ENCODE peak calls at places on chromosomes 6 and 20, in ten cellular contexts. F is ascending aorta, L is HCT116, C is keratinocyte, I is lower lobe of right lung, K is cardiac muscle cell, S is hepatocyte, J is small intestine, W is transverse colon, Q is heart right ventricle. Z is an unnamed sample.
A peak's percentile ranks its signal among the peaks of the same experiment; 100 is the strongest.

GRCh38 chr20:32922466-32922865 is 63.7 kb downstream of the EFCAB8 start:
- DNase-seq in F (no peak), L (no peak), C (no peak), I (no peak), K (no peak), S (no peak), J (no peak), W (no peak), Q (no peak), Z (no peak)

GRCh38 chr6:43086022-43086658 is 10.0 kb downstream of the PTK7 start:
- DNase-seq in F (no peak), L (no peak), C (no peak), I (no peak), K (no peak), S (no peak), J (no peak), W (no peak), Q (no peak), Z (peak; percentile 12)

GRCh38 chr6:129114992-129115391 is 232.1 kb downstream of the LAMA2 start:
- DNase-seq in F (no peak), L (no peak), C (no peak), I (no peak), K (no peak), S (no peak), J (no peak), W (no peak), Q (no peak), Z (no peak)

GRCh38 chr6:27889628-27890315 is 22.4 kb downstream of the OR2B2 start:
- DNase-seq in F (no peak), L (peak; percentile 16), C (no peak), I (no peak), K (no peak), S (no peak), J (no peak), W (no peak), Q (no peak), Z (peak; percentile 41)

GRCh38 chr6:89924231-89924630 is 30.0 kb downstream of the GJA10 start:
- DNase-seq in F (no peak), L (no peak), C (no peak), I (no peak), K (no peak), S (no peak), J (no peak), W (no peak), Q (no peak), Z (no peak)

GRCh38 chr20:57398231-57398821 is 7.1 kb downstream of the RBM38 start:
- DNase-seq in F (peak; percentile 79), L (no peak), C (no peak), I (peak; percentile 68), K (no peak), S (no peak), J (peak; percentile 54), W (peak; percentile 88), Q (peak; percentile 66), Z (peak; percentile 50)

GRCh38 chr6:106820412-106820852 is 154.1 kb downstream of the CD24 start:
- DNase-seq in F (no peak), L (no peak), C (no peak), I (no peak), K (no peak), S (no peak), J (no peak), W (no peak), Q (no peak), Z (no peak)

GRCh38 chr20:49405062-49405683 is 77.3 kb downstream of the KCNB1 start:
- DNase-seq in F (no peak), L (no peak), C (no peak), I (no peak), K (no peak), S (no peak), J (no peak), W (no peak), Q (no peak), Z (no peak)

GRCh38 chr6:95690328-95690727 is 113.0 kb downstream of the MANEA start:
- DNase-seq in F (no peak), L (no peak), C (no peak), I (no peak), K (no peak), S (no peak), J (peak; percentile 7), W (no peak), Q (no peak), Z (no peak)

GRCh38 chr6:25083784-25084507 is 148.2 kb upstream of the RIPOR2 start:
- DNase-seq in F (no peak), L (no peak), C (no peak), I (no peak), K (no peak), S (peak; percentile 42), J (peak; percentile 49), W (no peak), Q (no peak), Z (no peak)
- H3K4me3 ChIP-seq in F (no peak overlapping the region), L (no peak overlapping the region), C (no peak overlapping the region), I (no peak overlapping the region), K (no peak overlapping the region), S (no peak overlapping the region), J (no peak overlapping the region), W (no peak overlapping the region), Q (no peak overlapping the region), Z (no peak overlapping the region)

GRCh38 chr20:53298260-53298659 is 295.4 kb downstream of the ZNF217 start:
- DNase-seq in F (no peak), L (no peak), C (no peak), I (no peak), K (no peak), S (no peak), J (no peak), W (no peak), Q (no peak), Z (no peak)

GRCh38 chr20:53303361-53303760 is 290.3 kb downstream of the ZNF217 start:
- DNase-seq in F (no peak), L (no peak), C (no peak), I (no peak), K (no peak), S (no peak), J (no peak), W (no peak), Q (no peak), Z (no peak)

GRCh38 chr20:53298900-53299299 is 294.7 kb downstream of the ZNF217 start:
- DNase-seq in F (no peak), L (no peak), C (no peak), I (no peak), K (no peak), S (no peak), J (no peak), W (no peak), Q (no peak), Z (no peak)

GRCh38 chr20:53304146-53304545 is 289.5 kb downstream of the ZNF217 start:
- DNase-seq in F (no peak), L (no peak), C (no peak), I (no peak), K (no peak), S (no peak), J (no peak), W (no peak), Q (no peak), Z (no peak)

GRCh38 chr20:53302695-53303094 is 290.9 kb downstream of the ZNF217 start:
- DNase-seq in F (no peak), L (no peak), C (no peak), I (no peak), K (no peak), S (no peak), J (no peak), W (no peak), Q (no peak), Z (no peak)
- H3K27me3 ChIP-seq in F (no peaks in the 10 kb centered on the region), L (peaks cover 69% of the 10 kb centered on the region), C (no peaks in the 10 kb centered on the region), I (no peaks in the 10 kb centered on the region), K (no peaks in the 10 kb centered on the region), S (no peaks in the 10 kb centered on the region), J (no peaks in the 10 kb centered on the region), W (no peaks in the 10 kb centered on the region), Q (no peaks in the 10 kb centered on the region), Z (no peaks in the 10 kb centered on the region)

DNA sequence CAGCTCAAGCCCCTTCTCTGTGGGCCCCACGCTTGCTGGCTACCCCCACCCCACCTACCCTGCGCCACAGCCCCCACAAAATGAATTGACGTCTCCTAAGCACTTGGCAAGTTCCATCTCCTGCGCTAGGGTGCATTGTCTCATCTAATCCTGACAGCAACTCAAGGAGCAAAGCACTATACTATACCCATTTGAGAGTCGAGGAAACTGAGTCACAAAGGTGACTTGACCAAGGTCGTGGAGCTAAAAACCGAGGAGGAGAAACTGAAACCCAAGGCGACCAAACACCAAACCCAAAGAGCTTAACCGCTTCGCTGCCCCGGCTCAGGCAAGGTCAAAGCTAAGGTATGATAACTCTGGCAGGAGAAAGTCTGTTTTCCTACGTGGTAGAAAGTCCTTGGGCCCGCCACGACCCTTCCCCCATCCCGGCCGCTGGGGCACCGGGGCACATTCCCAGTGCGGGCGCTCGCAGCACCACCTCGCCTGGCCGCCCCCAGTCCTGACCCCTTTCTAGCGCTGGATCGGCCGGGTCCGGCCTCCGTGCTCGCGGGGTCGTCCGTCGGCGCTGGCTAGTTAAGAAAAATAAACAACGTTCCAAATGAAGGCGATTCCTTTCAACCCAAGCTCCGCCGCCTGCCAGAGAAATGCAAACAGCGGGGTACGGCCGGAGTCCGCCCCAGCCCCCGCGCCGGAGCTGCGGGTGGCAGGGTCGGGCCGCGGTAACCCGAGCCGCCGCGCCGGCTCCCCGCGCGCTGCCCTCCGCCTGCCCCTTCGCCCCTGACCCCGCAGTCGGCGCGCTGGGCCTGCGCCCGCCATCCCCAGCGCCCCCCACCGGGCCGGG is 37.3 kb downstream of the NCR2 start:
- DNase-seq in F (no peak), L (no peak), C (no peak), I (no peak), K (peak; percentile 38), S (no peak), J (no peak), W (no peak), Q (no peak), Z (peak; percentile 91)
- H3K4me3 ChIP-seq in F (peak overlapping the region; percentile 53), L (no peak overlapping the region), C (peak overlapping the region; percentile 34), I (peak overlapping the region; percentile 38), K (peak overlapping the region; percentile 19), S (no peak overlapping the region), J (no peak overlapping the region), W (no peak overlapping the region), Q (peak overlapping the region; percentile 47), Z (peak overlapping the region; percentile 23)

DNA sequence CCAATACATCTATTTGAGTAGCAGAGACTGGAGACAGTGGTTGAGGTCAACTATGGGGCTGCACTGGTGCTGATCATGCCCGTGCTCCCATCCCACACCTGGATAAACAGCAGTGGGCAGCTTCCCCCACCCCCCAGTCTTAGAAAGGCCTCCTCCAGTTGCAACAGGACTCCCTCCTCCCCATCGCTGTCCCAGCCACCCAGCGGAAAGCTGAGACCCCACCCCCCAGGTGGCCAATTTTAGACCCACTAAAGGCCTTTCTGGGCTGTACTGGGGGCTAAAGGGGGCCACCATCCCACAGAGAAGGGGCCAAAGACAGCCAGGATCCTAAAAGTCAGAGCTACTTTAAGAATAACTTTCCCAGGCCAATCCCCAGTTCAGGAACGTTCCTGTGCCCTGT is 1.2 kb upstream of the SSTR4 start:
- DNase-seq in F (no peak), L (no peak), C (no peak), I (no peak), K (no peak), S (no peak), J (no peak), W (no peak), Q (no peak), Z (no peak)
- H3K27me3 ChIP-seq in F (no peaks in the 10 kb centered on the region), L (peaks cover 24% of the 10 kb centered on the region), C (peaks cover 45% of the 10 kb centered on the region), I (peaks cover 31% of the 10 kb centered on the region), K (peaks cover 54% of the 10 kb centered on the region), S (peaks cover 43% of the 10 kb centered on the region), J (peaks cover 5% of the 10 kb centered on the region), W (peaks cover 24% of the 10 kb centered on the region), Q (no peaks in the 10 kb centered on the region), Z (peaks cover 23% of the 10 kb centered on the region)

Z was measured in H7.